ENCODE peak calls at places on chromosomes 16 and 17, in five cellular contexts. L is A549, F is K562, U is GM12878, D is SK-N-SH. Z is an unnamed sample.

GRCh38 chr17:79803421-79803996 is 6.6 kb upstream of the CBX8 start:
- DNase-seq in L (no peak), F (no peak), U (no peak), D (no peak), Z (no peak)

GRCh38 chr16:87583453-87584131 is 18.7 kb upstream of the JPH3 start:
- DNase-seq in L (no peak), F (no peak), U (no peak), D (no peak), Z (peak)

GRCh38 chr16:85391175-85391707 is 221.9 kb upstream of the GSE1 start:
- DNase-seq in L (no peak), F (no peak), U (no peak), D (no peak), Z (no peak)

GRCh38 chr17:38353084-38353604 is 1.5 kb downstream of the SOCS7 start:
- DNase-seq in L (no peak), F (no peak), U (no peak), D (no peak), Z (no peak)

GRCh38 chr17:3808701-3809100 is 7.7 kb upstream of the ITGAE start:
- DNase-seq in L (no peak), F (no peak), U (no peak), D (no peak), Z (no peak)

GRCh38 chr16:31479752-31480151 is 3.2 kb upstream of the SLC5A2 start:
- DNase-seq in L (no peak), F (no peak), U (no peak), D (no peak), Z (no peak)

GRCh38 chr16:57626420-57627170 is 1.8 kb upstream of the ADGRG1 start:
- DNase-seq in L (no peak), F (no peak), U (no peak), D (no peak), Z (no peak)

GRCh38 chr16:87231295-87231694 is 85.9 kb downstream of the C16orf95 start:
- DNase-seq in L (no peak), F (no peak), U (no peak), D (no peak), Z (no peak)

GRCh38 chr17:36627101-36627500 is 25.7 kb downstream of the MRM1 start:
- DNase-seq in L (no peak), F (no peak), U (no peak), D (peak), Z (no peak)

GRCh38 chr17:44379887-44380286 is 9.6 kb downstream of the ITGA2B start:
- DNase-seq in L (no peak), F (no peak), U (no peak), D (no peak), Z (no peak)

GRCh38 chr16:4870138-4870671 is 22.9 kb downstream of the UBN1 start:
- DNase-seq in L (no peak), F (no peak), U (no peak), D (no peak), Z (no peak)

GRCh38 chr17:66518677-66519076 is 216.3 kb downstream of the PRKCA start:
- DNase-seq in L (no peak), F (no peak), U (no peak), D (peak), Z (no peak)

GRCh38 chr16:47143677-47144558 is at the start of gene NETO2:
- DNase-seq in L (peak), F (peak), U (no peak), D (peak), Z (peak)

GRCh38 chr16:84700518-84701277 is 898 bp downstream of the USP10 start:
- DNase-seq in L (peak), F (no peak), U (no peak), D (peak), Z (peak)

GRCh38 chr17:68175905-68176304 is 71.9 kb upstream of the AMZ2 start:
- DNase-seq in L (no peak), F (no peak), U (no peak), D (no peak), Z (no peak)

GRCh38 chr17:50060951-50061712 is 5.2 kb downstream of the ITGA3 start:
- DNase-seq in L (no peak), F (no peak), U (no peak), D (no peak), Z (peak)

GRCh38 chr16:61926766-61927165 is 109.5 kb downstream of the CDH8 start:
- DNase-seq in L (no peak), F (no peak), U (no peak), D (no peak), Z (no peak)

GRCh38 chr16:89278441-89279240 is 61.1 kb downstream of the ZNF778 start:
- DNase-seq in L (no peak), F (no peak), U (no peak), D (no peak), Z (no peak)

GRCh38 chr17:12041316-12041715 is 20.6 kb downstream of the MAP2K4 start:
- DNase-seq in L (peak), F (no peak), U (no peak), D (no peak), Z (peak)

GRCh38 chr16:86502856-86503748 is 7.2 kb upstream of the FOXF1 start:
- DNase-seq in L (no peak), F (no peak), U (no peak), D (no peak), Z (peak)

GRCh38 chr16:8796469-8797363 is 723 bp downstream of the TMEM186 start:
- DNase-seq in L (no peak), F (no peak), U (no peak), D (peak), Z (no peak)

GRCh38 chr17:31605761-31606160 is 214.3 kb downstream of the RAB11FIP4 start:
- DNase-seq in L (no peak), F (no peak), U (no peak), D (no peak), Z (no peak)

DNA sequence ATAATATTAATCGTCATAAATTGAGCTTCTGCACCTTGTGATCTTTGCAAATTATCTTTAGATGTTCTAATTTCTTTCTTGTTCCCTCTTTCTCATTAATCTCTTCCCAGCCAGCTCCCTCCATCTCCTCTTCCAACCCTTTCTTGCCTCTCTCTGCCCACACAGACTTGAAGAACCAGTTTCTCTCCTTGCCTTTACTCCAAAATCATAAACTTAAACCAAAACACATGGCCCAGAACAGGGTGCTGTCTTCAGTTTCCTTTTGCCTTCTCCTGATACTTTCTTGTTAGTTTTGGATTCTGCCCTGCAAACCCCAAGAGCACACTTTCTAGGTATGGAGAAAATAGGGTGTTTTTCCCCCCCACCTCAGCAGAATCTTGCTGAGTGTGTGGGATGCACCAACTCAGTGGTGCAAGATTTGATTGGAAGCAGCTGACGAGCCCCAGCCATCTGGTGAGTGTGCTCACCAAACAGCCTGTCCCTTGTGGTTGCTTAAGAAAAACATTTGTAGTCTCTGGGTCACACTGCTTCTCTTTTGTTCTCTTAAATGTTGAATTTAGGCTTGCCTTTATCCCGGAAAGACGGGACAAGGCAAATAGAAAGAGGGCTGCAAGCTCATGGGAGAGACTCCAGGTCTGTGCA is 175.8 kb upstream of the MAF start:
- DNase-seq in L (no peak), F (no peak), U (no peak), D (no peak), Z (no peak)
- TF ChIP-seq RCOR1 in L (no peak), F (no peak), U (no peak), D (no peak), Z (no peak)

GRCh38 chr17:81413497-81414135 is 18.4 kb downstream of the BAHCC1 start:
- DNase-seq in L (no peak), F (no peak), U (no peak), D (no peak), Z (no peak)

GRCh38 chr17:81411305-81411704 is 16.0 kb downstream of the BAHCC1 start:
- DNase-seq in L (no peak), F (no peak), U (no peak), D (no peak), Z (no peak)

GRCh38 chr17:81410852-81411251 is 15.6 kb downstream of the BAHCC1 start:
- DNase-seq in L (no peak), F (no peak), U (no peak), D (no peak), Z (no peak)

GRCh38 chr17:81414751-81415516 is 19.7 kb downstream of the BAHCC1 start:
- DNase-seq in L (no peak), F (no peak), U (no peak), D (no peak), Z (no peak)

DNA sequence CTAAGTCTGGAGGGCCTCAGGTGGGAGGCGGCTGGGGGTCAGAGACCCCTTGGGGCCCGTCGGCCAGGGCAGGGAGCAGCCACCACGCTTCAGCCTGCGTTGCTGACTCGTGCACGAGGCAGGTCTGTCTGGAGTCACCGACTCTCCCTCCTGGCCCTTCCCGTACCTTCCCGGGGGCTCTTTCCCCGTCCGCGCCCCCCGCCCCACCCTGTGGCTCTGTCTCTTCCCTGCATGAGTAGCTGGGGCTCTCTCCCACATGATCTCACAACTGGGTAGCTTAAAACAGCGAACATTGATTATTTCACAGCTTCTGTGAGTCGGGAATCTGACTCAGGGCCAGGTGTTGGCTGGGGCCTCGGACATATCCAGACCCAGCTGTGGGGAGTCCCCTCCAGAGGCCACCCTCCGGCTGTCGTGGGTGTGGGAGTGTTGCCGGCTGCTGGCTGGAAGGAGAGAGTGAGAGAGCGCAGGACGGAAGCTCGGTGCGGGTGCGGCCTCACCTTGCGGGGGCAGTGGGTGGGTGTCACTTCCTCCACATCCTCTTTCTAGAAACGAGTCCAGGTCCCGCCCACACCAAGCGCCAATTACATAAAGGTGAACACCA is 17.3 kb downstream of the BAHCC1 start:
- DNase-seq in L (no peak), F (peak), U (no peak), D (no peak), Z (peak)
- TF ChIP-seq RCOR1 in L (no peak), F (no peak), U (no peak), D (no peak), Z (no peak)

DNA sequence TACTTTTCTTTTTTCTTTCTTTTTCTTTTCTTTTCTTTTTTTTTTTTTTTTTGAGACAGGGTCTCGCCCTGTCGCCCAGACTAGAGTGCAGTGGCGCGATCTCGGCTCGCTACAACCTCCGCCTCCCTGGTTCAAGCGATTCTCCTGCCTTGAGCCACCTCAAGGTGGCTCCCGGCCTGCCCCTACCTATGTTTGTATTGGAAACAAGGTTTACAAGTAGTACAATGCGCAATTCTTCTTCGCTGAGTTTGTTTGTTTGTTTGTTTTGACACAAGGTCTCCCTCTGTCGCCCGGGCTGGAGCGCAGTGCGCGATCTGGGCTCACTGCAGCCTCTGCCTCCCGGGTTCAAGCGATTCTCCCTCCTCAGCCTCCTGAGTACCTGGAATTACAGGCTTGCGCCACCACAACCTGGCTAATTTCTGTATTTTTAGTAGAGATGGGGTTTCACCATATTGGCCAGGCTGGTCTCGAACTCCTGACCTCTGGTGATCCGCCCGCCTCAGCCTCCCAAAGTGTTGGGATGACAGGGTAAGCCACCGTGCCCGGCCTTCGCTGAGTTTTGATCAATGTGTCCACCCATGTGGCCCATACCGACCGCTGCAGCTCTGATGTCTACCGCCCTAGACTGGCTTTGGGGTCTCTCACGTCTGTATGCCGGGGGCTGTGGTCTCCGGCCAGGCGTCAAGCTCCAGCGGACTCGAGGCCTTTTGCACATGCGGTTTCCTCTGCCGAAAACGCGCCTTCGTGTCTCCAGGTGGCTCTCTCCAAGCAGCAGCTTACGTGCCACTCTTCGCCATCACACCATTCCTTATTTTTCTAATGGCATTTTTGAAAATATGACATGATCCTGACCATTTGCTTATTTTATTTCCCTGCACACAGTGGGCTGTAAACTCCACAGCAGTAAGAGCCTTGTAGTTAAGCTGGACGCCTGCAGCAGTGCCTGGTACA is 1.1 kb upstream of the YBX2 start:
- DNase-seq in L (no peak), F (no peak), U (no peak), D (peak), Z (no peak)
- TF ChIP-seq RCOR1 in L (no peak), F (no peak), U (no peak), D (no peak), Z (no peak)

GRCh38 chr17:77810536-77810935 is 148.0 kb upstream of the TNRC6C start:
- DNase-seq in L (no peak), F (no peak), U (no peak), D (no peak), Z (peak)
- TF ChIP-seq RCOR1 in L (no peak), F (no peak), U (no peak), D (no peak), Z (no peak)

GRCh38 chr17:18259621-18260331 is 686 bp upstream of the MIEF2 start:
- DNase-seq in L (no peak), F (no peak), U (no peak), D (peak), Z (peak)
- TF ChIP-seq RCOR1 in L (no peak), F (no peak), U (no peak), D (no peak), Z (no peak)

GRCh38 chr17:28524476-28525415 is 18.6 kb downstream of the FOXN1 start:
- DNase-seq in L (peak), F (no peak), U (no peak), D (no peak), Z (peak)
- TF ChIP-seq RCOR1 in L (no peak), F (no peak), U (no peak), D (no peak), Z (no peak)

DNA sequence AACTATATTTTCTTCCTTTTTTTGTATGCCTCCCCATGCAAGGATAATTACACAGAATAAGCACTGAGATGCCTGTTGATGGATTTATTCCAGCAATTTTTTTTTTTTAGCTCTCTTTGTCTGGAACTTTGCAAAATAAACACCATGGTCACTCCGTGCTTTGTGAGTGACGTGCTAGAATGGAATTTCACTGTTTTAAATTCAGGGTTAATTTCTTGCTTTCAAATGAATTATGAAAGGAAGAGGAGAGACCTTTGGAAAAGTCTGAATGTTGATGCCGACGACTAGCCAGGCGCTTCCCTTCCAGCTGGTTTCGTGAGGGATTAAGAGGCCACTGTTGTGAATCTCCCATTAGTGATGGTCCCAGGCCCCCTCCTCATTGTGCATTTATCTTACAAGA is 529.1 kb downstream of the WWOX start:
- DNase-seq in L (no peak), F (no peak), U (no peak), D (no peak), Z (no peak)
- TF ChIP-seq RCOR1 in L (no peak), F (no peak), U (no peak), D (no peak), Z (no peak)

GRCh38 chr17:61284746-61285145 is 114.9 kb upstream of the TBX2 start:
- DNase-seq in L (no peak), F (no peak), U (no peak), D (no peak), Z (no peak)
- TF ChIP-seq RCOR1 in L (no peak), F (no peak), U (no peak), D (no peak), Z (no peak)

GRCh38 chr17:27914382-27914781 is 21.2 kb upstream of the LYRM9 start:
- DNase-seq in L (no peak), F (no peak), U (no peak), D (no peak), Z (no peak)
- TF ChIP-seq RCOR1 in L (no peak), F (no peak), U (no peak), D (no peak), Z (no peak)